ENCODE peak calls at places on chromosome X, in nine cellular contexts. One of them, this sample, is unnamed.

GRCh38 chrX:2705036-2705435 is 13.9 kb downstream of the CD99 start:
- DNase-seq in AG20443: no peak
- DNase-seq in lower lobe of right lung: no peak
- DNase-seq in KG1: no peak
- DNase-seq in EL: no peak
- DNase-seq in neural crest cell: no peak
- DNase-seq in astrocyte: peak
- DNase-seq in endothelial cell: no peak
- DNase-seq in DMS153: no peak
- DNase-seq in this sample: no peak

GRCh38 chrX:26783512-26784225 is 567.7 kb downstream of the MAGEB5 start:
- DNase-seq in AG20443: peak
- DNase-seq in lower lobe of right lung: no peak
- DNase-seq in KG1: no peak
- DNase-seq in EL: no peak
- DNase-seq in neural crest cell: peak
- DNase-seq in astrocyte: no peak
- DNase-seq in endothelial cell: no peak
- DNase-seq in DMS153: no peak
- DNase-seq in this sample: no peak

GRCh38 chrX:41148553-41148952 is 63.3 kb downstream of the USP9X start:
- DNase-seq in AG20443: no peak
- DNase-seq in lower lobe of right lung: no peak
- DNase-seq in KG1: no peak
- DNase-seq in EL: peak
- DNase-seq in neural crest cell: no peak
- DNase-seq in astrocyte: peak
- DNase-seq in endothelial cell: no peak
- DNase-seq in DMS153: no peak
- DNase-seq in this sample: no peak

GRCh38 chrX:72358313-72358712 is 52.6 kb upstream of the CITED1 start:
- DNase-seq in AG20443: no peak
- DNase-seq in lower lobe of right lung: no peak
- DNase-seq in KG1: no peak
- DNase-seq in EL: peak
- DNase-seq in neural crest cell: no peak
- DNase-seq in astrocyte: peak
- DNase-seq in endothelial cell: no peak
- DNase-seq in DMS153: no peak
- DNase-seq in this sample: no peak

GRCh38 chrX:7542566-7542965 is 300.4 kb upstream of the VCX start:
- DNase-seq in AG20443: no peak
- DNase-seq in lower lobe of right lung: no peak
- DNase-seq in KG1: no peak
- DNase-seq in EL: no peak
- DNase-seq in neural crest cell: no peak
- DNase-seq in astrocyte: no peak
- DNase-seq in endothelial cell: no peak
- DNase-seq in DMS153: no peak
- DNase-seq in this sample: no peak

GRCh38 chrX:47148946-47149345 is 3.9 kb downstream of the RBM10 start:
- DNase-seq in AG20443: no peak
- DNase-seq in lower lobe of right lung: no peak
- DNase-seq in KG1: no peak
- DNase-seq in EL: no peak
- DNase-seq in neural crest cell: no peak
- DNase-seq in astrocyte: no peak
- DNase-seq in endothelial cell: no peak
- DNase-seq in DMS153: no peak
- DNase-seq in this sample: no peak

GRCh38 chrX:110415440-110416167 is 57.0 kb downstream of the RTL9 start:
- DNase-seq in AG20443: peak
- DNase-seq in lower lobe of right lung: no peak
- DNase-seq in KG1: no peak
- DNase-seq in EL: peak
- DNase-seq in neural crest cell: no peak
- DNase-seq in astrocyte: peak
- DNase-seq in endothelial cell: no peak
- DNase-seq in DMS153: no peak
- DNase-seq in this sample: no peak

GRCh38 chrX:133171962-133172708 is 46.0 kb downstream of the TFDP3 start:
- DNase-seq in AG20443: no peak
- DNase-seq in lower lobe of right lung: no peak
- DNase-seq in KG1: no peak
- DNase-seq in EL: no peak
- DNase-seq in neural crest cell: no peak
- DNase-seq in astrocyte: no peak
- DNase-seq in endothelial cell: no peak
- DNase-seq in DMS153: no peak
- DNase-seq in this sample: no peak

GRCh38 chrX:148517191-148517590 is 16.8 kb downstream of the AFF2 start:
- DNase-seq in AG20443: no peak
- DNase-seq in lower lobe of right lung: no peak
- DNase-seq in KG1: no peak
- DNase-seq in EL: no peak
- DNase-seq in neural crest cell: no peak
- DNase-seq in astrocyte: no peak
- DNase-seq in endothelial cell: no peak
- DNase-seq in DMS153: no peak
- DNase-seq in this sample: no peak

GRCh38 chrX:120223374-120223773 is 27.2 kb upstream of the ZBTB33 start:
- DNase-seq in AG20443: no peak
- DNase-seq in lower lobe of right lung: no peak
- DNase-seq in KG1: no peak
- DNase-seq in EL: no peak
- DNase-seq in neural crest cell: no peak
- DNase-seq in astrocyte: no peak
- DNase-seq in endothelial cell: no peak
- DNase-seq in DMS153: no peak
- DNase-seq in this sample: no peak

This sample was measured in NCI-H2029.